ENCODE peak calls at places on chromosomes 2 and 18, in five cellular contexts. W, N, J, O and M are unnamed samples.

GRCh38 chr2:19835818-19836281 is 65.9 kb downstream of the TTC32 start:
- DNase-seq in O (no peak), J (no peak), N (peak; percentile 76), W (no peak), M (no peak)

GRCh38 chr2:26574900-26575560 is 66.1 kb downstream of the CIB4 start:
- DNase-seq in J (no peak), W (no peak), N (no peak), O (no peak), M (no peak)

GRCh38 chr2:200089756-200090109 is 134.4 kb downstream of the MAIP1 start:
- DNase-seq in J (no peak), N (no peak), O (no peak), W (no peak), M (no peak)

GRCh38 chr2:86807462-86808275 is 17.0 kb upstream of the CD8A start:
- DNase-seq in O (peak; percentile 66), N (peak; percentile 20), W (no peak), J (peak; percentile 58), M (peak; percentile 51)

GRCh38 chr18:9081940-9082339 is 20.6 kb upstream of the NDUFV2 start:
- DNase-seq in O (no peak), W (no peak), N (no peak), J (no peak), M (no peak)

GRCh38 chr2:1234731-1235308 is 178.4 kb upstream of the TPO start:
- DNase-seq in J (no peak), W (no peak), N (no peak), O (no peak), M (no peak)

GRCh38 chr18:79422022-79422782 is 26.5 kb downstream of the NFATC1 start:
- DNase-seq in W (no peak), O (no peak), J (no peak), N (peak; percentile 69), M (peak; percentile 75)

GRCh38 chr2:220188031-220188430 is 560.6 kb downstream of the SLC4A3 start:
- DNase-seq in N (peak; percentile 91), W (no peak), O (no peak), J (no peak), M (no peak)

GRCh38 chr2:102181919-102182635 is 4.7 kb upstream of the IL1RL2 start:
- DNase-seq in N (no peak), O (no peak), J (no peak), W (no peak), M (no peak)

GRCh38 chr2:58240595-58240937 is 559 bp downstream of the FANCL start:
- DNase-seq in W (no peak), J (no peak), O (no peak), N (no peak), M (no peak)

GRCh38 chr2:30662268-30663131 is 144.7 kb downstream of the CAPN13 start:
- DNase-seq in J (peak; percentile 46), N (peak; percentile 84), O (no peak), W (no peak), M (no peak)

GRCh38 chr2:27133195-27133875 is 1.1 kb downstream of the PREB start:
- DNase-seq in J (no peak), W (no peak), N (no peak), O (no peak), M (peak; percentile 53)

GRCh38 chr2:75503048-75503607 is 57.6 kb downstream of the EVA1A start:
- DNase-seq in J (no peak), O (no peak), N (peak; percentile 97), W (no peak), M (no peak)

GRCh38 chr18:51123481-51123880 is 74.0 kb downstream of the MEX3C start:
- DNase-seq in O (no peak), J (no peak), N (no peak), W (no peak), M (no peak)

GRCh38 chr18:31065036-31065773 is 22.7 kb upstream of the DSC3 start:
- DNase-seq in N (peak; percentile 10), J (no peak), O (no peak), W (no peak), M (no peak)

GRCh38 chr2:117918608-117919007 is 95.3 kb downstream of the CCDC93 start:
- DNase-seq in J (peak; percentile 67), O (no peak), N (no peak), W (no peak), M (no peak)

GRCh38 chr2:74199871-74200305 is 1.5 kb downstream of the MTHFD2 start:
- DNase-seq in J (no peak), W (no peak), O (no peak), N (no peak), M (peak; percentile 29)

DNA sequence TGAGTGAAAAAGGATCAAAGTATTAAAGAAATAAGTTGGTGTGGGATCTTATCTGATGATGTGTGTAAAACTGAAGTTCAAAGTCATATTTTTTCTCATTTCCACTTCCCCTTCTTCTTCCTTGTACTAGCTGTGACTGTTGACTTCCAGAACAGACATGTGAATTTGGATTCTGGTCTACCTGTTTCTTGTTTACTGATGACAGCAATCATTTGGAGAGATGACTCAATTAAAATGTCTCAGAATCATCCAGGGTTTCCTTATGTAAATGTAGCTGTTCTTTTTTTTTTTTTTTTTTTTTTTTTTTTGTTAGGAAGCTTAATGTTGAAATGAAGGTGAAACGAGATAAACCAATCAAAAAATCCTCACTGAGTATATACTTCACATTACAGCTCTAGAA is 819.9 kb upstream of the PIK3C3 start:
- DNase-seq in O (no peak), W (no peak), N (no peak), J (no peak), M (no peak)
- TF ChIP-seq CTCF in O (no peak), W (no peak), N (no peak), J (no peak), M (no peak)

GRCh38 chr18:75643083-75643482 is 215.6 kb upstream of the SMIM21 start:
- DNase-seq in N (no peak), W (no peak), J (no peak), O (no peak), M (no peak)

GRCh38 chr18:75635096-75635495 is 207.6 kb upstream of the SMIM21 start:
- DNase-seq in N (no peak), J (no peak), O (no peak), W (no peak), M (no peak)

GRCh38 chr18:75638597-75639467 is 211.3 kb upstream of the SMIM21 start:
- DNase-seq in N (peak; percentile 70), W (no peak), O (no peak), J (no peak), M (no peak)

GRCh38 chr18:75639468-75639831 is 211.9 kb upstream of the SMIM21 start:
- DNase-seq in J (peak; percentile 18), O (no peak), N (no peak), W (no peak), M (no peak)

DNA sequence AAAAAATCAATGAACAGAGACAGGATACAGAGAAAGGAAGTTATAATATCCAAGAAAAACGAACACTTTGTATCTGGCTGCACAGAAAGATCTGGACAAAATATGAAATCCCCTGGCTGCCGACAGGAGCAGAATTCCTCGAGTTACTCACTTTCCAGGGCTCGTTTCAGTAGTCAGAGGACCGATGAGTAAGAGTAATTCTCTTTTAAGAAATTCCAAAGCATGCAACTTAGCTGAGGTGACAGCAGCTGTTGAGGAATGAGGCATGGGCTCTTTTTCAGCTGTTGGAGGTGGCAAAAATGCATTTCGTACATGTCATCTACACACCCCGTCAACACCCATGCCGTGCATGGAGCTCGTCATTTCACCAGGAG is 210.7 kb upstream of the SMIM21 start:
- DNase-seq in W (no peak), O (no peak), J (no peak), N (peak; percentile 86), M (no peak)
- TF ChIP-seq CTCF in W (no peak), O (no peak), J (peak; percentile 4), N (peak; percentile 42), M (no peak)

GRCh38 chr2:166388488-166389070 is 12.8 kb upstream of the SCN9A start:
- DNase-seq in J (no peak), W (no peak), N (no peak), O (no peak), M (no peak)

GRCh38 chr2:166380615-166381014 is 4.9 kb upstream of the SCN9A start:
- DNase-seq in W (no peak), N (no peak), J (no peak), O (no peak), M (no peak)

GRCh38 chr2:166385313-166385712 is 9.6 kb upstream of the SCN9A start:
- DNase-seq in W (no peak), J (no peak), N (no peak), O (no peak), M (no peak)

GRCh38 chr2:166382448-166382847 is 6.7 kb upstream of the SCN9A start:
- DNase-seq in J (no peak), O (no peak), W (no peak), N (no peak), M (no peak)

DNA sequence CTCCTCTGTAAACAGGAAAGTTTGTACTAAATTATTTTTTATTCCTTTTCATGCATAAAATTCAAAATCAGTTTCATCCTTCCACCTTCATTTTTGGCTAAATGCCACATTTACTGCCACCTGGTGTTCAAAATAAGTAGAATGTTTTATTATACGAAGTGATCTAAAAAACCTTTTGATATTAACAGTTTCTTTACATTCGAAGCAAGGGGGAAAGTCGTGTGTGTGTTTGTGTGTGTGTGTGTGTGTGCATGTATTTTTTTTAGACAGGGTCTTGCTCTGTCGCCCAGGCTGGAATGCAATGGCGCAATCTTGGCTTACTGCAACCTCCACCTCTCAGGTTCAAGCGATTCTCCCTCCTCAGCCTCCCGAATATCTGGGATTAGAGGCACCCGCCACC is 9.0 kb upstream of the SCN9A start:
- DNase-seq in J (no peak), W (no peak), N (peak; percentile 23), O (no peak), M (no peak)
- TF ChIP-seq CTCF in J (peak; percentile 45), W (peak; percentile 24), N (peak; percentile 42), O (peak; percentile 19), M (no peak)

GRCh38 chr2:21395366-21395765 is 271.6 kb downstream of the TDRD15 start:
- DNase-seq in W (no peak), O (no peak), J (no peak), N (no peak), M (peak; percentile 6)
- TF ChIP-seq CTCF in W (peak; percentile 56), O (no peak), J (no peak), N (no peak), M (no peak)

DNA sequence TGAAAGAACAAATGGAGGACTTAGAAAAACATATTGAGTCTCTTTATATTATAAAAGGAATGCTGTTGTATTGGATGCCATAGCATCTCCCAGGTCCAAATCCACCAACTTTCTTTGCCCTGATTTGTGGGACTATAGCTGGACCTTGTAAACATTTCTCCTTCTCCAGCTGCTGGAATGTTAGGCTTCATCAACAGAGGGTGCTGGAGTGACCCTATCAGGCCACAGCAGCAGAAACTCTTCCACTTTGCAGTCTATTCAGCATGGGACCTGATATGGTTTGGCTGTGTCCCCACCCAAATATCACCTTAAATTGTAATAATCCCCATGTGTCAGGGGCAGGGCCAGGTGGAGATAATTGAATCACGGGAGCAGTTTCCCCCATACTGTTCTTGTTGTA is 138.4 kb upstream of the ARL4C start:
- DNase-seq in J (no peak), N (no peak), W (no peak), O (no peak), M (no peak)
- TF ChIP-seq CTCF in J (no peak), N (peak; percentile 35), W (no peak), O (no peak), M (no peak)

GRCh38 chr18:43398601-43399000 is 121.3 kb upstream of the SYT4 start:
- DNase-seq in O (no peak), J (no peak), W (no peak), N (no peak), M (no peak)

GRCh38 chr18:43393174-43393573 is 115.9 kb upstream of the SYT4 start:
- DNase-seq in N (peak; percentile 37), O (no peak), J (no peak), W (no peak), M (no peak)

GRCh38 chr18:43392168-43392567 is 114.9 kb upstream of the SYT4 start:
- DNase-seq in N (no peak), O (no peak), J (no peak), W (no peak), M (no peak)

GRCh38 chr18:43396266-43396665 is 119.0 kb upstream of the SYT4 start:
- DNase-seq in J (no peak), N (peak; percentile 9), W (no peak), O (no peak), M (no peak)
- TF ChIP-seq CTCF in J (no peak), N (peak; percentile 47), W (peak; percentile 25), O (no peak), M (no peak)